ENCODE peak calls at places on chromosomes 5 and 9, in eight cellular contexts. One of them, this sample, is unnamed.

GRCh38 chr9:127318651-127319167 is 54.1 kb downstream of the GARNL3 start:
- DNase-seq in PC-9: no peak
- DNase-seq in M059J: peak; percentile 32
- DNase-seq in activated CD4-positive, alpha-beta T cell treated with anti-CD3 and anti-CD28 coated beads, Interleukin-2, amount 10 ng/mL, durations not matched to agents 24 days and 14 days: no peak
- DNase-seq in sigmoid colon: no peak
- DNase-seq in AG08396: peak; percentile 13
- DNase-seq in H54: peak; percentile 27
- DNase-seq in T follicular helper cell: no peak
- DNase-seq in this sample: peak; percentile 74

GRCh38 chr5:124670672-124671592 is 75.5 kb downstream of the ZNF608 start:
- DNase-seq in T follicular helper cell: no peak
- DNase-seq in M059J: no peak
- DNase-seq in sigmoid colon: no peak
- DNase-seq in activated CD4-positive, alpha-beta T cell treated with anti-CD3 and anti-CD28 coated beads, Interleukin-2, amount 10 ng/mL, durations not matched to agents 24 days and 14 days: no peak
- DNase-seq in AG08396: no peak
- DNase-seq in PC-9: no peak
- DNase-seq in H54: no peak
- DNase-seq in this sample: peak; percentile 40

GRCh38 chr5:167552356-167552755 is 739.1 kb upstream of the WWC1 start:
- DNase-seq in AG08396: no peak
- DNase-seq in M059J: no peak
- DNase-seq in T follicular helper cell: no peak
- DNase-seq in PC-9: no peak
- DNase-seq in H54: no peak
- DNase-seq in activated CD4-positive, alpha-beta T cell treated with anti-CD3 and anti-CD28 coated beads, Interleukin-2, amount 10 ng/mL, durations not matched to agents 24 days and 14 days: no peak
- DNase-seq in sigmoid colon: no peak
- DNase-seq in this sample: no peak

GRCh38 chr5:79621056-79621455 is 8.8 kb downstream of the TENT2 start:
- DNase-seq in AG08396: no peak
- DNase-seq in H54: peak; percentile 21
- DNase-seq in PC-9: no peak
- DNase-seq in T follicular helper cell: no peak
- DNase-seq in M059J: peak; percentile 73
- DNase-seq in sigmoid colon: no peak
- DNase-seq in activated CD4-positive, alpha-beta T cell treated with anti-CD3 and anti-CD28 coated beads, Interleukin-2, amount 10 ng/mL, durations not matched to agents 24 days and 14 days: no peak
- DNase-seq in this sample: peak; percentile 91

GRCh38 chr9:35882996-35883395 is 12.8 kb upstream of the OR13J1 start:
- DNase-seq in PC-9: no peak
- DNase-seq in activated CD4-positive, alpha-beta T cell treated with anti-CD3 and anti-CD28 coated beads, Interleukin-2, amount 10 ng/mL, durations not matched to agents 24 days and 14 days: peak; percentile 41
- DNase-seq in T follicular helper cell: no peak
- DNase-seq in AG08396: no peak
- DNase-seq in M059J: peak; percentile 12
- DNase-seq in sigmoid colon: no peak
- DNase-seq in H54: no peak
- DNase-seq in this sample: peak; percentile 12

GRCh38 chr5:73030531-73030930 is 74.7 kb downstream of the FCHO2 start:
- DNase-seq in sigmoid colon: no peak
- DNase-seq in H54: no peak
- DNase-seq in AG08396: no peak
- DNase-seq in PC-9: peak; percentile 29
- DNase-seq in T follicular helper cell: no peak
- DNase-seq in M059J: no peak
- DNase-seq in activated CD4-positive, alpha-beta T cell treated with anti-CD3 and anti-CD28 coated beads, Interleukin-2, amount 10 ng/mL, durations not matched to agents 24 days and 14 days: no peak
- DNase-seq in this sample: peak; percentile 66

GRCh38 chr5:146229222-146229621 is 25.8 kb downstream of the RBM27 start:
- DNase-seq in sigmoid colon: no peak
- DNase-seq in AG08396: no peak
- DNase-seq in H54: no peak
- DNase-seq in M059J: no peak
- DNase-seq in PC-9: no peak
- DNase-seq in T follicular helper cell: no peak
- DNase-seq in activated CD4-positive, alpha-beta T cell treated with anti-CD3 and anti-CD28 coated beads, Interleukin-2, amount 10 ng/mL, durations not matched to agents 24 days and 14 days: no peak
- DNase-seq in this sample: no peak

GRCh38 chr5:171907731-171908343 is 98.6 kb downstream of the FBXW11 start:
- DNase-seq in M059J: peak; percentile 64
- DNase-seq in sigmoid colon: no peak
- DNase-seq in T follicular helper cell: peak; percentile 16
- DNase-seq in H54: peak; percentile 14
- DNase-seq in PC-9: peak; percentile 37
- DNase-seq in AG08396: peak; percentile 46
- DNase-seq in activated CD4-positive, alpha-beta T cell treated with anti-CD3 and anti-CD28 coated beads, Interleukin-2, amount 10 ng/mL, durations not matched to agents 24 days and 14 days: peak; percentile 86
- DNase-seq in this sample: peak; percentile 66

GRCh38 chr5:35183243-35183955 is 46.9 kb downstream of the PRLR start:
- DNase-seq in AG08396: peak; percentile 41
- DNase-seq in M059J: peak; percentile 78
- DNase-seq in T follicular helper cell: no peak
- DNase-seq in H54: peak; percentile 49
- DNase-seq in PC-9: peak; percentile 21
- DNase-seq in sigmoid colon: no peak
- DNase-seq in activated CD4-positive, alpha-beta T cell treated with anti-CD3 and anti-CD28 coated beads, Interleukin-2, amount 10 ng/mL, durations not matched to agents 24 days and 14 days: peak; percentile 63
- DNase-seq in this sample: peak; percentile 3

GRCh38 chr5:119355244-119355635 is 579 bp upstream of the TNFAIP8 start:
- DNase-seq in sigmoid colon: no peak
- DNase-seq in M059J: peak; percentile 22
- DNase-seq in activated CD4-positive, alpha-beta T cell treated with anti-CD3 and anti-CD28 coated beads, Interleukin-2, amount 10 ng/mL, durations not matched to agents 24 days and 14 days: peak; percentile 78
- DNase-seq in AG08396: no peak
- DNase-seq in H54: peak; percentile 26
- DNase-seq in PC-9: peak; percentile 73
- DNase-seq in T follicular helper cell: peak; percentile 37
- DNase-seq in this sample: peak; percentile 89

GRCh38 chr5:1647580-1647979 is 123.8 kb upstream of the LPCAT1 start:
- DNase-seq in M059J: no peak
- DNase-seq in T follicular helper cell: no peak
- DNase-seq in PC-9: no peak
- DNase-seq in H54: no peak
- DNase-seq in activated CD4-positive, alpha-beta T cell treated with anti-CD3 and anti-CD28 coated beads, Interleukin-2, amount 10 ng/mL, durations not matched to agents 24 days and 14 days: no peak
- DNase-seq in sigmoid colon: no peak
- DNase-seq in AG08396: no peak
- DNase-seq in this sample: no peak

GRCh38 chr5:93150311-93151012 is 430.6 kb downstream of the NR2F1-AS1 start:
- DNase-seq in activated CD4-positive, alpha-beta T cell treated with anti-CD3 and anti-CD28 coated beads, Interleukin-2, amount 10 ng/mL, durations not matched to agents 24 days and 14 days: no peak
- DNase-seq in M059J: peak; percentile 78
- DNase-seq in AG08396: no peak
- DNase-seq in sigmoid colon: no peak
- DNase-seq in T follicular helper cell: no peak
- DNase-seq in H54: peak; percentile 15
- DNase-seq in PC-9: no peak
- DNase-seq in this sample: no peak

GRCh38 chr5:6611561-6612256 is 21.1 kb downstream of the NSUN2 start:
- DNase-seq in H54: no peak
- DNase-seq in sigmoid colon: no peak
- DNase-seq in activated CD4-positive, alpha-beta T cell treated with anti-CD3 and anti-CD28 coated beads, Interleukin-2, amount 10 ng/mL, durations not matched to agents 24 days and 14 days: no peak
- DNase-seq in M059J: no peak
- DNase-seq in T follicular helper cell: no peak
- DNase-seq in AG08396: no peak
- DNase-seq in PC-9: no peak
- DNase-seq in this sample: no peak

GRCh38 chr9:2085719-2086515 is 70.8 kb downstream of the SMARCA2 start:
- DNase-seq in M059J: no peak
- DNase-seq in activated CD4-positive, alpha-beta T cell treated with anti-CD3 and anti-CD28 coated beads, Interleukin-2, amount 10 ng/mL, durations not matched to agents 24 days and 14 days: no peak
- DNase-seq in H54: no peak
- DNase-seq in T follicular helper cell: no peak
- DNase-seq in PC-9: no peak
- DNase-seq in sigmoid colon: no peak
- DNase-seq in AG08396: peak; percentile 11
- DNase-seq in this sample: peak; percentile 2

GRCh38 chr5:149611327-149611726 is 30.0 kb downstream of the ARHGEF37 start:
- DNase-seq in M059J: peak; percentile 61
- DNase-seq in H54: no peak
- DNase-seq in T follicular helper cell: no peak
- DNase-seq in AG08396: peak; percentile 76
- DNase-seq in PC-9: no peak
- DNase-seq in activated CD4-positive, alpha-beta T cell treated with anti-CD3 and anti-CD28 coated beads, Interleukin-2, amount 10 ng/mL, durations not matched to agents 24 days and 14 days: no peak
- DNase-seq in sigmoid colon: peak; percentile 76
- DNase-seq in this sample: no peak

This sample was measured in epithelial cell of esophagus.